ENCODE peak calls at places on chromosomes 5 and 9, in four cellular contexts. One of them, this sample, is unnamed.

GRCh38 chr5:119439140-119439625 is 13.1 kb upstream of the HSD17B4 start:
- DNase-seq in transverse colon: peak; percentile 73
- DNase-seq in heart left ventricle: no peak
- DNase-seq in testis: no peak
- DNase-seq in this sample: peak; percentile 48

GRCh38 chr5:1468629-1469527 is 23.6 kb upstream of the SLC6A3 start:
- DNase-seq in transverse colon: no peak
- DNase-seq in testis: no peak
- DNase-seq in heart left ventricle: no peak
- DNase-seq in this sample: no peak

GRCh38 chr5:5126444-5126843 is 13.7 kb upstream of the ADAMTS16 start:
- DNase-seq in heart left ventricle: no peak
- DNase-seq in testis: no peak
- DNase-seq in transverse colon: no peak
- DNase-seq in this sample: no peak

GRCh38 chr9:105502276-105502675 is 54.4 kb downstream of the FSD1L start:
- DNase-seq in heart left ventricle: no peak
- DNase-seq in testis: no peak
- DNase-seq in transverse colon: no peak
- DNase-seq in this sample: no peak

GRCh38 chr9:126523621-126524111 is 90.1 kb upstream of the LMX1B start:
- DNase-seq in testis: no peak
- DNase-seq in heart left ventricle: no peak
- DNase-seq in transverse colon: no peak
- DNase-seq in this sample: no peak

GRCh38 chr9:78620764-78621163 is 323.8 kb downstream of the PSAT1 start:
- DNase-seq in testis: no peak
- DNase-seq in heart left ventricle: no peak
- DNase-seq in transverse colon: no peak
- DNase-seq in this sample: no peak

GRCh38 chr9:14344846-14345585 is 31.1 kb upstream of the NFIB start:
- DNase-seq in transverse colon: no peak
- DNase-seq in heart left ventricle: no peak
- DNase-seq in testis: no peak
- DNase-seq in this sample: no peak

GRCh38 chr9:123434619-123435240 is 78.7 kb downstream of the CRB2 start:
- DNase-seq in heart left ventricle: no peak
- DNase-seq in transverse colon: no peak
- DNase-seq in testis: no peak
- DNase-seq in this sample: peak; percentile 12

GRCh38 chr9:123735376-123735775 is 194.6 kb downstream of the DENND1A start:
- DNase-seq in heart left ventricle: no peak
- DNase-seq in transverse colon: no peak
- DNase-seq in testis: no peak
- DNase-seq in this sample: no peak

GRCh38 chr5:169716287-169716686 is 79.2 kb downstream of the DOCK2 start:
- DNase-seq in heart left ventricle: no peak
- DNase-seq in transverse colon: no peak
- DNase-seq in testis: no peak
- DNase-seq in this sample: no peak

GRCh38 chr9:21993893-21994525 is at the start of gene CDKN2A:
- DNase-seq in testis: peak; percentile 61
- DNase-seq in heart left ventricle: peak; percentile 65
- DNase-seq in transverse colon: peak; percentile 55
- DNase-seq in this sample: peak; percentile 82

GRCh38 chr9:81787747-81788632 is 98.6 kb upstream of the TLE1 start:
- DNase-seq in heart left ventricle: no peak
- DNase-seq in testis: no peak
- DNase-seq in transverse colon: peak; percentile 45
- DNase-seq in this sample: peak; percentile 87

GRCh38 chr5:95191330-95191729 is 93.6 kb downstream of the MCTP1 start:
- DNase-seq in heart left ventricle: no peak
- DNase-seq in transverse colon: no peak
- DNase-seq in testis: no peak
- DNase-seq in this sample: no peak

GRCh38 chr9:81686614-81687520 is 2.5 kb downstream of the TLE1 start:
- DNase-seq in heart left ventricle: peak; percentile 88
- DNase-seq in transverse colon: peak; percentile 89
- DNase-seq in testis: peak; percentile 93
- DNase-seq in this sample: peak; percentile 79

GRCh38 chr9:5427005-5427404 is 10.7 kb downstream of the PLGRKT start:
- DNase-seq in heart left ventricle: no peak
- DNase-seq in transverse colon: no peak
- DNase-seq in testis: no peak
- DNase-seq in this sample: no peak

GRCh38 chr5:9358961-9359686 is 186.8 kb downstream of the SEMA5A start:
- DNase-seq in testis: no peak
- DNase-seq in transverse colon: no peak
- DNase-seq in heart left ventricle: no peak
- DNase-seq in this sample: no peak

GRCh38 chr5:119417891-119418781 is 34.2 kb upstream of the HSD17B4 start:
- DNase-seq in heart left ventricle: no peak
- DNase-seq in transverse colon: no peak
- DNase-seq in testis: no peak
- DNase-seq in this sample: peak; percentile 58

GRCh38 chr5:39650234-39650816 is 225.5 kb upstream of the DAB2 start:
- DNase-seq in testis: no peak
- DNase-seq in transverse colon: no peak
- DNase-seq in heart left ventricle: no peak
- DNase-seq in this sample: no peak

GRCh38 chr5:180334751-180335613 is 18.2 kb downstream of the GFPT2 start:
- DNase-seq in transverse colon: no peak
- DNase-seq in testis: no peak
- DNase-seq in heart left ventricle: peak; percentile 45
- DNase-seq in this sample: no peak

GRCh38 chr5:159759791-159760300 is 156.4 kb upstream of the ADRA1B start:
- DNase-seq in transverse colon: no peak
- DNase-seq in testis: no peak
- DNase-seq in heart left ventricle: no peak
- DNase-seq in this sample: no peak

GRCh38 chr5:927172-928015 is 34.7 kb downstream of the TRIP13 start:
- DNase-seq in testis: peak; percentile 16
- DNase-seq in heart left ventricle: no peak
- DNase-seq in transverse colon: no peak
- DNase-seq in this sample: no peak

GRCh38 chr9:12680341-12680740 is 12.8 kb upstream of the TYRP1 start:
- DNase-seq in transverse colon: no peak
- DNase-seq in testis: no peak
- DNase-seq in heart left ventricle: no peak
- DNase-seq in this sample: no peak

GRCh38 chr5:54537720-54538119 is 20.2 kb downstream of the SNX18 start:
- DNase-seq in transverse colon: no peak
- DNase-seq in heart left ventricle: no peak
- DNase-seq in testis: no peak
- DNase-seq in this sample: no peak

GRCh38 chr5:104998169-104998568 is 1435.6 kb upstream of the NUDT12 start:
- DNase-seq in heart left ventricle: no peak
- DNase-seq in testis: no peak
- DNase-seq in transverse colon: no peak
- DNase-seq in this sample: no peak

GRCh38 chr5:66891184-66891925 is 295.2 kb downstream of the MAST4 start:
- DNase-seq in heart left ventricle: no peak
- DNase-seq in transverse colon: peak; percentile 12
- DNase-seq in testis: no peak
- DNase-seq in this sample: no peak

GRCh38 chr5:74440341-74440740 is 200.2 kb downstream of the ENC1 start:
- DNase-seq in heart left ventricle: no peak
- DNase-seq in testis: no peak
- DNase-seq in transverse colon: no peak
- DNase-seq in this sample: no peak

GRCh38 chr5:97820138-97820537 is 637.1 kb upstream of the RIOK2 start:
- DNase-seq in transverse colon: no peak
- DNase-seq in heart left ventricle: no peak
- DNase-seq in testis: no peak
- DNase-seq in this sample: no peak
- TF ChIP-seq POLR2A in transverse colon: no peak
- TF ChIP-seq POLR2A in heart left ventricle: no peak
- TF ChIP-seq POLR2A in testis: no peak
- TF ChIP-seq POLR2A in this sample: no peak

GRCh38 chr9:95000821-95001220 is 274.3 kb downstream of the AOPEP start:
- DNase-seq in transverse colon: no peak
- DNase-seq in heart left ventricle: no peak
- DNase-seq in testis: no peak
- DNase-seq in this sample: no peak
- TF ChIP-seq POLR2A in transverse colon: no peak
- TF ChIP-seq POLR2A in heart left ventricle: no peak
- TF ChIP-seq POLR2A in testis: no peak
- TF ChIP-seq POLR2A in this sample: no peak

GRCh38 chr5:134873494-134873893 is 677 bp upstream of the TXNDC15 start:
- DNase-seq in heart left ventricle: no peak
- DNase-seq in transverse colon: no peak
- DNase-seq in testis: no peak
- DNase-seq in this sample: no peak

GRCh38 chr5:134874831-134875655 is 872 bp downstream of the TXNDC15 start:
- DNase-seq in testis: peak; percentile 80
- DNase-seq in heart left ventricle: peak; percentile 77
- DNase-seq in transverse colon: peak; percentile 67
- DNase-seq in this sample: peak; percentile 70

GRCh38 chr5:134877159-134877558 is 3.0 kb downstream of the TXNDC15 start:
- DNase-seq in transverse colon: no peak
- DNase-seq in testis: no peak
- DNase-seq in heart left ventricle: no peak
- DNase-seq in this sample: peak; percentile 55

GRCh38 chr5:134878403-134878802 is 4.2 kb downstream of the TXNDC15 start:
- DNase-seq in testis: no peak
- DNase-seq in transverse colon: peak; percentile 38
- DNase-seq in heart left ventricle: no peak
- DNase-seq in this sample: peak; percentile 32

GRCh38 chr5:134873987-134874830 is at the start of gene TXNDC15:
- DNase-seq in testis: peak; percentile 93
- DNase-seq in heart left ventricle: peak; percentile 94
- DNase-seq in transverse colon: peak; percentile 90
- DNase-seq in this sample: peak; percentile 90
- TF ChIP-seq POLR2A in testis: no peak
- TF ChIP-seq POLR2A in heart left ventricle: no peak
- TF ChIP-seq POLR2A in transverse colon: peak; percentile 75
- TF ChIP-seq POLR2A in this sample: peak; percentile 87

GRCh38 chr5:43042176-43042625 is 2.1 kb upstream of the ANXA2R start:
- DNase-seq in testis: peak; percentile 68
- DNase-seq in heart left ventricle: peak; percentile 90
- DNase-seq in transverse colon: peak; percentile 79
- DNase-seq in this sample: peak; percentile 87
- TF ChIP-seq POLR2A in testis: no peak
- TF ChIP-seq POLR2A in heart left ventricle: no peak
- TF ChIP-seq POLR2A in transverse colon: peak; percentile 35
- TF ChIP-seq POLR2A in this sample: no peak

DNA sequence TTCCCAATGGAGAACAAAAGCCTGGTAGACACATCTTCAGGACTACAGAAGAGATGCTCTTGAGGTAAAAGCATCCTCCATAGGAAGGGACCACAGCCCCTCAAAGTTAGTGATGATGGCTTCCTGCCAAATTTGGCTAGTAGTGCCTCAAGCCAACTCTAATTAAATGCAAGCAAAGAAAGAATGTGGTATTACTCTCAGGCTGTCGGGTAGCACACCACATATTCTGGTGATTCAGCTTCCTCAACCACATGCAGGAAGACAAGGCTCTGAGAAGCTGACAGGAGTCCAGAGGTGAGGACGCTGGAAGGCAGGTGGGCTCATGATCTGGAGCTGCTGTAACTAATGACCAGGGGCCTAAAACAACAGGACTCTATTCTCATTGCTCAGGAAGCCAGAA is 37.2 kb upstream of the S1PR3 start:
- DNase-seq in heart left ventricle: no peak
- DNase-seq in transverse colon: no peak
- DNase-seq in testis: no peak
- DNase-seq in this sample: no peak
- TF ChIP-seq POLR2A in heart left ventricle: no peak
- TF ChIP-seq POLR2A in transverse colon: no peak
- TF ChIP-seq POLR2A in testis: no peak
- TF ChIP-seq POLR2A in this sample: no peak

GRCh38 chr9:128902351-128903078 is 18.3 kb upstream of the PHYHD1 start:
- DNase-seq in heart left ventricle: peak; percentile 80
- DNase-seq in transverse colon: peak; percentile 86
- DNase-seq in testis: no peak
- DNase-seq in this sample: no peak
- TF ChIP-seq POLR2A in heart left ventricle: no peak
- TF ChIP-seq POLR2A in transverse colon: peak; percentile 78
- TF ChIP-seq POLR2A in testis: no peak
- TF ChIP-seq POLR2A in this sample: peak; percentile 22

GRCh38 chr5:16952968-16953671 is 17.0 kb upstream of the MYO10 start:
- DNase-seq in heart left ventricle: no peak
- DNase-seq in testis: no peak
- DNase-seq in transverse colon: no peak
- DNase-seq in this sample: no peak

GRCh38 chr5:16953729-16954128 is 17.6 kb upstream of the MYO10 start:
- DNase-seq in testis: no peak
- DNase-seq in transverse colon: no peak
- DNase-seq in heart left ventricle: no peak
- DNase-seq in this sample: no peak

GRCh38 chr5:16957305-16958165 is 21.4 kb upstream of the MYO10 start:
- DNase-seq in heart left ventricle: no peak
- DNase-seq in transverse colon: no peak
- DNase-seq in testis: peak; percentile 59
- DNase-seq in this sample: no peak
- TF ChIP-seq POLR2A in heart left ventricle: no peak
- TF ChIP-seq POLR2A in transverse colon: no peak
- TF ChIP-seq POLR2A in testis: no peak
- TF ChIP-seq POLR2A in this sample: no peak

DNA sequence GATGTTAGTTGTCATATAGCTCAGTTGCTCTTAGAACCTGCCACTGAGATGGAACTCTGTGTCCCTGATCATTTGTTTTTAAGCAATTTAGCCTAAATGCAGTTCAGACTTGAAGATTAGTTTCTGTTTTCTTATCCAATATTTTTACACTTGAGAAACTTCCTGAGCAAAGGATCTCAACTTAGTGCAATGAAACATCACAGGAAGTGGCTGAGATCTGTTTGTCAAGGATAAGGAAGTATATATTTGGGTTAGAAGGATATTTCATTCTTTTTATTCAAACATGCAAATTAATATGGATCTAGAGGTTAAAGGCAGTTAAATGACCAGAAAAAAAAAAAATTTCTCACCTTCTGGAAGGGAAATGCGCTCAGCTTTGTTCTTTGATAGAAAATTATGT is 19.7 kb upstream of the F2R start:
- DNase-seq in transverse colon: no peak
- DNase-seq in testis: no peak
- DNase-seq in heart left ventricle: no peak
- DNase-seq in this sample: no peak
- TF ChIP-seq POLR2A in transverse colon: no peak
- TF ChIP-seq POLR2A in testis: no peak
- TF ChIP-seq POLR2A in heart left ventricle: no peak
- TF ChIP-seq POLR2A in this sample: no peak

GRCh38 chr9:20537269-20537668 is 85.0 kb downstream of the MLLT3 start:
- DNase-seq in transverse colon: no peak
- DNase-seq in heart left ventricle: no peak
- DNase-seq in testis: no peak
- DNase-seq in this sample: no peak
- TF ChIP-seq POLR2A in transverse colon: no peak
- TF ChIP-seq POLR2A in heart left ventricle: no peak
- TF ChIP-seq POLR2A in testis: no peak
- TF ChIP-seq POLR2A in this sample: no peak

GRCh38 chr5:56951946-56952691 is at the start of gene MIER3:
- DNase-seq in testis: peak; percentile 83
- DNase-seq in heart left ventricle: peak; percentile 88
- DNase-seq in transverse colon: peak; percentile 87
- DNase-seq in this sample: peak; percentile 89
- TF ChIP-seq POLR2A in testis: no peak
- TF ChIP-seq POLR2A in heart left ventricle: no peak
- TF ChIP-seq POLR2A in transverse colon: peak; percentile 29
- TF ChIP-seq POLR2A in this sample: no peak

This sample was measured in erythroblast.